ENCODE peak calls at places on chromosome 16, in five cellular contexts. One of them, this sample, is unnamed.

GRCh38 chr16:12081048-12081404 is 104.5 kb downstream of the SNX29 start:
- DNase-seq in K562: no peak
- DNase-seq in GM12878: no peak
- DNase-seq in H1: no peak
- DNase-seq in GM12892: no peak
- DNase-seq in this sample: no peak

GRCh38 chr16:750454-750853 is 9.7 kb upstream of the CIAO3 start:
- DNase-seq in GM12892: no peak
- DNase-seq in GM12878: no peak
- DNase-seq in H1: no peak
- DNase-seq in K562: no peak
- DNase-seq in this sample: no peak

GRCh38 chr16:14181371-14182050 is 110.4 kb downstream of the MRTFB start:
- DNase-seq in H1: no peak
- DNase-seq in GM12892: no peak
- DNase-seq in GM12878: no peak
- DNase-seq in K562: no peak
- DNase-seq in this sample: no peak

GRCh38 chr16:930511-930910 is 40.3 kb downstream of the LMF1 start:
- DNase-seq in GM12878: no peak
- DNase-seq in H1: no peak
- DNase-seq in K562: no peak
- DNase-seq in GM12892: no peak
- DNase-seq in this sample: no peak

GRCh38 chr16:14240216-14240843 is 169.2 kb downstream of the MRTFB start:
- DNase-seq in GM12892: no peak
- DNase-seq in GM12878: no peak
- DNase-seq in H1: no peak
- DNase-seq in K562: no peak
- DNase-seq in this sample: no peak

GRCh38 chr16:64403352-64403751 is 718.5 kb downstream of the CDH11 start:
- DNase-seq in GM12878: no peak
- DNase-seq in H1: no peak
- DNase-seq in K562: no peak
- DNase-seq in GM12892: no peak
- DNase-seq in this sample: no peak

GRCh38 chr16:4506450-4506849 is 30.3 kb downstream of the HMOX2 start:
- DNase-seq in H1: peak
- DNase-seq in K562: peak
- DNase-seq in GM12892: no peak
- DNase-seq in GM12878: peak
- DNase-seq in this sample: peak

GRCh38 chr16:58177347-58177710 is 20.6 kb downstream of the CSNK2A2 start:
- DNase-seq in K562: no peak
- DNase-seq in GM12892: no peak
- DNase-seq in GM12878: no peak
- DNase-seq in H1: no peak
- DNase-seq in this sample: no peak

GRCh38 chr16:16014329-16015224 is 65.2 kb downstream of the ABCC1 start:
- DNase-seq in K562: no peak
- DNase-seq in H1: no peak
- DNase-seq in GM12892: no peak
- DNase-seq in GM12878: no peak
- DNase-seq in this sample: no peak

GRCh38 chr16:1823821-1824220 is 2.8 kb downstream of the HAGH start:
- DNase-seq in K562: peak
- DNase-seq in GM12892: no peak
- DNase-seq in GM12878: no peak
- DNase-seq in H1: peak
- DNase-seq in this sample: no peak

GRCh38 chr16:4270595-4270994 is 2.2 kb downstream of the TFAP4 start:
- DNase-seq in GM12892: no peak
- DNase-seq in K562: no peak
- DNase-seq in GM12878: no peak
- DNase-seq in H1: no peak
- DNase-seq in this sample: no peak

GRCh38 chr16:65178151-65178550 is 56.3 kb upstream of the CDH11 start:
- DNase-seq in H1: no peak
- DNase-seq in K562: no peak
- DNase-seq in GM12892: no peak
- DNase-seq in GM12878: no peak
- DNase-seq in this sample: no peak

GRCh38 chr16:25270577-25270976 is 12.9 kb upstream of the ZKSCAN2 start:
- DNase-seq in H1: no peak
- DNase-seq in GM12892: no peak
- DNase-seq in K562: no peak
- DNase-seq in GM12878: no peak
- DNase-seq in this sample: no peak
- TF ChIP-seq POLR2AphosphoS5 in H1: no peak
- TF ChIP-seq POLR2AphosphoS5 in GM12892: no peak
- TF ChIP-seq POLR2AphosphoS5 in K562: no peak
- TF ChIP-seq POLR2AphosphoS5 in GM12878: no peak
- TF ChIP-seq POLR2AphosphoS5 in this sample: no peak

GRCh38 chr16:9151597-9151996 is 60.2 kb downstream of the HAPSTR1 start:
- DNase-seq in GM12892: no peak
- DNase-seq in K562: no peak
- DNase-seq in H1: no peak
- DNase-seq in GM12878: no peak
- DNase-seq in this sample: no peak
- TF ChIP-seq TAF1 in GM12892: no peak
- TF ChIP-seq TAF1 in K562: no peak
- TF ChIP-seq TAF1 in H1: no peak
- TF ChIP-seq TAF1 in GM12878: no peak
- TF ChIP-seq TAF1 in this sample: no peak

DNA sequence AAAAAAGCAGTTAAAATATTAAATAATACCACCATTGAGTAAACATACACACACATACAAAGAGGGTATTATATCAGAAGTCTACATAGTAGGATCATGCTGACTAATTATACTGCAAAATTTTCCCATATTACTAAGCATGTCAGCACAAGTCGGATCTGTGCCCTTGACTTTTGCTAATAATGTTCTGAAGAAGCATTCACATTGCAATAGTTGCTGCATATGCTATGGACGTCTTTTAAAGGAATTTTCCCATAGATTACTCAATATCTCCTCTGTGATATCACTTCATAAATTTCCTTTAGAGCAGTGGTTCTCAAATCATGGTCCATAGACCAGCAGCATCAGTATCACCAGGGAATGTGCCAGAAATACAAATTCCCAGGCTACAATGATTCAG is 110.9 kb upstream of the NUDT7 start:
- DNase-seq in K562: no peak
- DNase-seq in GM12892: no peak
- DNase-seq in GM12878: no peak
- DNase-seq in H1: no peak
- DNase-seq in this sample: no peak
- TF ChIP-seq POLR2A in K562: no peak
- TF ChIP-seq POLR2A in GM12892: no peak
- TF ChIP-seq POLR2A in GM12878: no peak
- TF ChIP-seq POLR2A in H1: no peak
- TF ChIP-seq POLR2A in this sample: no peak

GRCh38 chr16:31271621-31272190 is 11.9 kb downstream of the ITGAM start:
- DNase-seq in GM12878: no peak
- DNase-seq in GM12892: no peak
- DNase-seq in K562: no peak
- DNase-seq in H1: no peak
- DNase-seq in this sample: no peak

GRCh38 chr16:31269541-31269940 is 9.8 kb downstream of the ITGAM start:
- DNase-seq in H1: no peak
- DNase-seq in GM12878: no peak
- DNase-seq in GM12892: no peak
- DNase-seq in K562: no peak
- DNase-seq in this sample: no peak

GRCh38 chr16:31273187-31273586 is 13.4 kb downstream of the ITGAM start:
- DNase-seq in GM12878: no peak
- DNase-seq in K562: no peak
- DNase-seq in GM12892: no peak
- DNase-seq in H1: no peak
- DNase-seq in this sample: no peak

GRCh38 chr16:31268891-31269290 is 9.1 kb downstream of the ITGAM start:
- DNase-seq in GM12878: no peak
- DNase-seq in H1: peak
- DNase-seq in GM12892: no peak
- DNase-seq in K562: no peak
- DNase-seq in this sample: no peak

GRCh38 chr16:31270795-31271194 is 11.0 kb downstream of the ITGAM start:
- DNase-seq in GM12878: no peak
- DNase-seq in H1: peak
- DNase-seq in GM12892: no peak
- DNase-seq in K562: no peak
- DNase-seq in this sample: no peak
- TF ChIP-seq POLR2AphosphoS5 in GM12878: no peak
- TF ChIP-seq POLR2AphosphoS5 in H1: no peak
- TF ChIP-seq POLR2AphosphoS5 in GM12892: no peak
- TF ChIP-seq POLR2AphosphoS5 in K562: no peak
- TF ChIP-seq POLR2AphosphoS5 in this sample: no peak

GRCh38 chr16:28003923-28004322 is 59.6 kb downstream of the GSG1L start:
- DNase-seq in GM12892: no peak
- DNase-seq in H1: no peak
- DNase-seq in K562: no peak
- DNase-seq in GM12878: no peak
- DNase-seq in this sample: no peak

GRCh38 chr16:28001642-28002041 is 61.9 kb downstream of the GSG1L start:
- DNase-seq in GM12878: no peak
- DNase-seq in GM12892: no peak
- DNase-seq in K562: no peak
- DNase-seq in H1: no peak
- DNase-seq in this sample: no peak

GRCh38 chr16:28000314-28000713 is 63.2 kb downstream of the GSG1L start:
- DNase-seq in H1: no peak
- DNase-seq in GM12892: no peak
- DNase-seq in GM12878: no peak
- DNase-seq in K562: no peak
- DNase-seq in this sample: no peak

GRCh38 chr16:28001184-28001583 is 62.3 kb downstream of the GSG1L start:
- DNase-seq in K562: no peak
- DNase-seq in GM12878: no peak
- DNase-seq in H1: no peak
- DNase-seq in GM12892: no peak
- DNase-seq in this sample: no peak

DNA sequence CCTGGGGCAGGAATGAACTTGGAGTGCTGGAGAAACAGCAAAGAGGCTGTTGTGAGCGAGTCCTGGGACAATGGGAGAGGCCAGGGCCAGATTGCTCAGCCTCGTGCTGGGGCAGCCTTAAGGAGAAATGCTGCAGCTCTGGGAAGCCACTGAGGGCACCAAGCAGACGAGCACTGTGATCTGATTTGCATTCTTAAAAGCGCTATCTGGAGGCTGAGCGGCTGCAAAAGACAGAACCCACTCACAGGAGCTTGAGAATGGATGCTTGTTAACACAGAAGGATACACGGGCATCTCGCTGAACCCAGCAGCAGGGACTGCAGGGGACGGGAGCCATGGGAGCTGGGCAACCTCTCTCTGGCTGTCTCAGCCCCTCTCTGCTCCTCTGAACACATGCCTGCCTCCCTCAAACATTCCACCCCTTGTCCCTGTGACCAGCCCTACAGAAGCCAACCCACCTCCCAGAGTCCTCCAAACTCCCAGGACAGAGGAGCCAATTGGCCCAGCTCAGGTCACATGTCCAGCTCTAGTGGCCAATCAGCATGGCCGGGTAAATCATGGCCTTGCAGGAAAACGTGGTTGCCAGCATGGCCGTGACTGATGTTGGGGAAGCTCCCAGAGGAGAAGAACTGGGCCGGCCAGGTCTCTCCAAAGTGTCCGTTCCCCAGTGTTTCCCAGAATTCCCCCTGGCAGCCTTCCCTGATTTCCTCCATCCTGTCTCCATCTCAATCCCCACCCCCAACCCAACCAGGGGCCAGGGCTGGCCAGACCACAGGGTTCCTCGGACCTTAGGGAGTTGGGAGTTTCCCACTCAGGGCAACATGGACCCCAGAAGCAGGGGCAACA is 60.3 kb downstream of the GSG1L start:
- DNase-seq in H1: no peak
- DNase-seq in GM12878: no peak
- DNase-seq in K562: no peak
- DNase-seq in GM12892: no peak
- DNase-seq in this sample: no peak
- TF ChIP-seq TAF1 in H1: no peak
- TF ChIP-seq TAF1 in GM12878: no peak
- TF ChIP-seq TAF1 in K562: no peak
- TF ChIP-seq TAF1 in GM12892: no peak
- TF ChIP-seq TAF1 in this sample: no peak

GRCh38 chr16:75265911-75266701 is 14.7 kb upstream of the BCAR1 start:
- DNase-seq in GM12892: peak
- DNase-seq in K562: peak
- DNase-seq in GM12878: no peak
- DNase-seq in H1: peak
- DNase-seq in this sample: peak
- TF ChIP-seq POLR2A in GM12892: no peak
- TF ChIP-seq POLR2A in K562: peak
- TF ChIP-seq POLR2A in GM12878: peak
- TF ChIP-seq POLR2A in H1: peak
- TF ChIP-seq POLR2A in this sample: no peak

This sample was measured in GM12891.